ENCODE peak calls at places on chromosomes 1 and 21, in four cellular contexts. S is GM23338, V is WERI-Rb-1, D is progenitor cell of endocrine pancreas. H is an unnamed sample.

GRCh38 chr1:113307771-113308451 is 82.4 kb upstream of the MAGI3 start:
- DNase-seq in V (no peak), D (no peak), S (no peak), H (no peak)

GRCh38 chr1:231683439-231684165 is 57.0 kb downstream of the DISC1 start:
- DNase-seq in S (no peak), D (no peak), V (no peak), H (no peak)

GRCh38 chr1:41391834-41392527 is 30.7 kb downstream of the FOXO6 start:
- DNase-seq in V (no peak), D (no peak), S (no peak), H (no peak)

GRCh38 chr1:151887028-151887427 is 22.3 kb downstream of the THEM4 start:
- DNase-seq in V (no peak), S (no peak), D (no peak), H (no peak)

GRCh38 chr1:41073971-41074370 is 52.4 kb upstream of the SLFNL1 start:
- DNase-seq in D (no peak), S (no peak), V (no peak), H (no peak)

GRCh38 chr1:212062832-212063438 is 27.4 kb downstream of the DTL start:
- DNase-seq in V (no peak), S (peak), D (no peak), H (peak)

GRCh38 chr21:37582613-37583012 is 216.0 kb downstream of the DYRK1A start:
- DNase-seq in V (peak), D (no peak), S (peak), H (peak)

GRCh38 chr1:214290399-214291037 is 9.6 kb downstream of the SMYD2 start:
- DNase-seq in D (no peak), V (no peak), S (no peak), H (no peak)

GRCh38 chr1:60914982-60915381 is 167.4 kb upstream of the NFIA start:
- DNase-seq in S (no peak), D (no peak), V (no peak), H (no peak)

GRCh38 chr1:26373281-26373680 is 731 bp upstream of the ZNF683 start:
- DNase-seq in V (no peak), D (no peak), S (no peak), H (no peak)

GRCh38 chr1:30382496-30382895 is 340.9 kb downstream of the MATN1 start:
- DNase-seq in D (no peak), S (no peak), V (no peak), H (no peak)

GRCh38 chr1:65832296-65832695 is 39.6 kb downstream of the PDE4B start:
- DNase-seq in S (no peak), V (no peak), D (no peak), H (no peak)

GRCh38 chr1:11736746-11737639 is 1.1 kb downstream of the AGTRAP start:
- DNase-seq in S (peak), D (no peak), V (peak), H (peak)

GRCh38 chr1:7410156-7410555 is 360.9 kb upstream of the VAMP3 start:
- DNase-seq in D (no peak), S (no peak), V (no peak), H (no peak)

GRCh38 chr1:17551755-17552234 is 12.3 kb downstream of the ARHGEF10L start:
- DNase-seq in S (no peak), V (peak), D (no peak), H (no peak)

GRCh38 chr21:42636535-42636914 is 16.9 kb upstream of the PDE9A start:
- DNase-seq in V (no peak), D (no peak), S (no peak), H (no peak)

GRCh38 chr1:228314658-228315483 is 91.8 kb downstream of the TRIM11 start:
- DNase-seq in D (no peak), V (no peak), S (no peak), H (no peak)

GRCh38 chr1:78713249-78713648 is 63.6 kb downstream of the IFI44 start:
- DNase-seq in V (no peak), D (no peak), S (no peak), H (no peak)

GRCh38 chr1:18413906-18414305 is 66.8 kb upstream of the KLHDC7A start:
- DNase-seq in S (no peak), D (no peak), V (no peak), H (no peak)

GRCh38 chr1:160971618-160972056 is 17.0 kb upstream of the ITLN2 start:
- DNase-seq in D (no peak), S (peak), V (no peak), H (no peak)

GRCh38 chr1:81511281-81511680 is 289.5 kb upstream of the ADGRL2 start:
- DNase-seq in S (no peak), V (no peak), D (no peak), H (no peak)

GRCh38 chr1:67760030-67760821 is 73.0 kb downstream of the GNG12 start:
- DNase-seq in V (peak), D (peak), S (peak), H (peak)

GRCh38 chr1:168598963-168599362 is 22.6 kb downstream of the XCL1 start:
- DNase-seq in D (no peak), V (no peak), S (no peak), H (no peak)

GRCh38 chr1:20476260-20477038 is 9.6 kb downstream of the CAMK2N1 start:
- DNase-seq in S (peak), V (peak), D (peak), H (no peak)

GRCh38 chr1:42821690-42822089 is 4.5 kb upstream of the SVBP start:
- DNase-seq in V (no peak), D (no peak), S (no peak), H (no peak)

GRCh38 chr1:226542623-226543103 is 5.9 kb upstream of the STUM start:
- DNase-seq in S (no peak), V (no peak), D (no peak), H (no peak)

GRCh38 chr1:169572184-169572583 is 14.1 kb downstream of the F5 start:
- DNase-seq in D (no peak), S (peak), V (no peak), H (no peak)

GRCh38 chr1:117592155-117592554 is 13.7 kb upstream of the TENT5C start:
- DNase-seq in V (no peak), D (no peak), S (no peak), H (no peak)

GRCh38 chr1:85202092-85202863 is 1.5 kb upstream of the SYDE2 start:
- DNase-seq in V (no peak), S (peak), D (no peak), H (no peak)

GRCh38 chr1:111110197-111110899 is 29.5 kb downstream of the DRAM2 start:
- DNase-seq in S (no peak), D (no peak), V (no peak), H (no peak)

GRCh38 chr1:161013104-161013590 is 7.8 kb downstream of the F11R start:
- DNase-seq in V (no peak), D (no peak), S (no peak), H (no peak)

GRCh38 chr21:18499761-18500376 is 96.3 kb upstream of the TMPRSS15 start:
- DNase-seq in S (peak), D (peak), V (peak), H (no peak)

GRCh38 chr1:118948351-118948750 is 39.8 kb downstream of the TBX15 start:
- DNase-seq in V (no peak), S (no peak), D (no peak), H (no peak)

GRCh38 chr1:50955116-50955515 is 5.0 kb downstream of the FAF1 start:
- DNase-seq in V (no peak), D (no peak), S (no peak), H (no peak)

GRCh38 chr1:91066545-91066944 is 44.7 kb upstream of the ZNF644 start:
- DNase-seq in D (no peak), S (no peak), V (no peak), H (no peak)

GRCh38 chr1:234089396-234089795 is 184.9 kb downstream of the SLC35F3 start:
- DNase-seq in V (peak), D (no peak), S (peak), H (no peak)
- TF ChIP-seq CTCF in V (peak), D (peak), S (peak), H (no peak)

GRCh38 chr21:31457675-31458074 is 113.6 kb upstream of the TIAM1 start:
- DNase-seq in S (peak), D (no peak), V (peak), H (no peak)
- TF ChIP-seq CTCF in S (peak), D (peak), V (peak), H (no peak)

DNA sequence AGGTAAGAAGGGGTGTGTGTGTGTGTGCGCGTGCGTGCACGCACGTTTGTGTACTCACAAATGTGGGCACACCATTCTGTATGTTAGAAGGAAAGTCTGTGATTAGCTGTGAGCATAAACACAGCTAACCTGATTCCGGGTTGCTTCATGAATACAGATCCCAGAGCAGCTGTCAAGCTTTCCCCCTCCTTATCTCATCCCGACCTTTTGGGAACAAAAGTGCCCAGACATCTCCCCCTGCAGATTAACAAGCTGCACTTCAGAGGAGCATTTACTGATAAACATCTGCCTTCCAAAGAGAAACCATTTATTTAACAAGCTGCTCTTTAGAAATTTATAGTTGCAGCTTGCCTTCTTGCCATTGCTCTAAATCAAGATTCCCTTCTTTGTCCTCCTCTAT is 97.0 kb downstream of the MT1HL1 start:
- DNase-seq in D (no peak), V (peak), S (no peak), H (no peak)
- TF ChIP-seq CTCF in D (no peak), V (no peak), S (no peak), H (no peak)

DNA sequence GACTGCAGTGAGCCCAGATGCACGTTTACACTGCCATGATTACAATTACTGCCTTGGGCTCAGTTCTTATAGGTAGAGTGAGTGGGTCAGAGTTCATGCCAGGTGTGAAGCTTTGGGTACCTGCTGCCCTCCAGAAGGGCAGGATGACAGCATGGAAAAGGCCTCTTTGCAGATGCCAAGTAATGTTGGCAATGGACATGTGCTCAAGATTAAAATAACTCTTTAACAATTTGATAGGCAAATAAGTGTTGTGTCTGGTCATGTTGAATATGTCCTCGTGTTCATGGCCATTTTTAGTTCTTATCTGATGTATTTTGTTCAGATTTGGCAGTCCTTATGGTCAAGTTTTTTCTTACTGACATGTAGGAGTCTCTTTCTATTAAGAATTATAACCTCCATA is 34.8 kb downstream of the S100B start:
- DNase-seq in V (no peak), S (no peak), D (no peak), H (no peak)
- TF ChIP-seq CTCF in V (no peak), S (no peak), D (no peak), H (no peak)

DNA sequence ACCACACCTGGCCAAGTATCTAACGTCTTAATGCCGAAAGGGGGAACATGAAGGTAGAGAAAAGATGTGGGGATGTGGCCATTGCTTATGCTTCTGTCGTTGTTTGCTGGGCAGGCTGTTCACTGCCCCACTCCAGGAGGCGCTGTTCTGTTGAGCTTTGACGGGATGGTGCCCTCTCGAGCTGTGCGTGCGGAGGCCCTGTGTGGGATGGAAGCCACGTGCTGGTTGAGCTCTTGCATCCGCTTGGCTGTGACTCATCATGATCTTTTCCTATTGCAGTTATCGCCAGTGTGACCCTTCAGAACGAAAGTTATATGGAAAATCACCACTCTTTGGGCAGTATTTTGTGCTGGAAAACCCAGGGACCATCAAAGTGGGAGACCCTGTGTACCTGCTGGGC is 26.3 kb downstream of the MTARC1 start:
- DNase-seq in S (peak), V (no peak), D (no peak), H (no peak)
- TF ChIP-seq CTCF in S (peak), V (peak), D (no peak), H (no peak)

DNA sequence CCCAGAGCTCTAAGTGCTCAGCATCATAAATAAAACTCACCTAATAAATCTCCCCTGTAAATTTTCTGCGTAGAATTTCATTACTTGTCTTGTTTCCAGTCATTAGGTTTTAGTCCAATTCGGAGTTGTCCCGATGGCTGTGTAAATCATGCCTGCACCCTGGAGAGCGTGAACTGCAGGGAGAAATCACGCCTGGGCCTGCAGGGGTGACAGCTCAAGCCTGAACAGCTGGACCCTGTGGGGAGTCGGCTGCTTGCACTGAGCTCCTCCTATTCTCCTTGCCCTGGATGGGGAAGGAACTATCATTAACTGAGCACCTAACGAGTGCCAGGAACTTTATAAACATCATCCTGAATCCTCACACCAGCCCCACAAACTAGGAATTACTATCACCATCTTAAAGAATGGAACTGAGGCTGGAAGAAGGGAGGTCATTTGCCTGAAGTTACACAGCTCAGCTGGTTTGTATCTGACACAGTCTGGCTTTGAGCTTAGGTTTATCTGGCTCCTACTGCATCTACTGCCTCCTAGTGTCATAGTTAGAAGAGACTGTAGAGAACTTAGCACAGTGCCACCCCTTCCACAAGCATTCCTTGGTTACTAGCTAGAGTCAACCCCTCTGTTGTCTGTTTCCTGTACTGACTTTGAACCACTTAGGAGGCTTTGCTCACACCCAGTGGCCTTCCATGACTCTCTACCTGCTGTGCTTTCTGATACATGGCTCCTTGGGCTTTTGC is 25.1 kb upstream of the POU3F1 start:
- DNase-seq in S (peak), D (no peak), V (peak), H (peak)
- TF ChIP-seq CTCF in S (peak), D (peak), V (peak), H (peak)

GRCh38 chr1:203593723-203594122 is 32.9 kb upstream of the ATP2B4 start:
- DNase-seq in D (no peak), V (peak), S (peak), H (no peak)
- TF ChIP-seq CTCF in D (peak), V (peak), S (peak), H (peak)